ENCODE peak calls at places on chromosomes 2 and 18, in seven cellular contexts. R is DND-41, T is Peyer's patch, O is neural progenitor cell, I is HCT116, C is fibroblast of lung, F is sigmoid colon. X is an unnamed sample.

GRCh38 chr2:51103205-51103604 is 71.3 kb upstream of the NRXN1 start:
- DNase-seq in R (no peak), T (no peak), O (peak; percentile 77), I (peak; percentile 4), C (peak; percentile 65), F (peak; percentile 59), X (no peak)

GRCh38 chr2:159564081-159564480 is 52.3 kb downstream of the BAZ2B start:
- DNase-seq in R (no peak), T (no peak), O (no peak), I (no peak), C (peak; percentile 57), F (no peak), X (no peak)

GRCh38 chr18:13258792-13259385 is 40.3 kb downstream of the LDLRAD4 start:
- DNase-seq in R (no peak), T (peak; percentile 36), O (no peak), I (no peak), C (no peak), F (no peak), X (no peak)

GRCh38 chr18:3703732-3704176 is 253.8 kb downstream of the TGIF1 start:
- DNase-seq in R (peak; percentile 66), T (peak; percentile 83), O (peak; percentile 81), I (peak; percentile 48), C (peak; percentile 64), F (no peak), X (peak; percentile 51)

GRCh38 chr2:15316370-15316814 is 244.7 kb downstream of the NBAS start:
- DNase-seq in R (peak; percentile 12), T (peak; percentile 50), O (peak; percentile 19), I (no peak), C (no peak), F (no peak), X (no peak)

GRCh38 chr2:35428548-35428947 is 927.0 kb upstream of the CRIM1 start:
- DNase-seq in R (peak; percentile 24), T (no peak), O (peak; percentile 60), I (no peak), C (no peak), F (no peak), X (peak; percentile 8)

GRCh38 chr2:102289129-102289528 is 22.2 kb upstream of the IL1RL1 start:
- DNase-seq in R (no peak), T (no peak), O (no peak), I (no peak), C (peak; percentile 30), F (no peak), X (no peak)

GRCh38 chr2:76311713-76312112 is 601.0 kb upstream of the GCFC2 start:
- DNase-seq in R (no peak), T (no peak), O (no peak), I (no peak), C (no peak), F (no peak), X (no peak)

GRCh38 chr2:232568161-232568560 is 17.7 kb downstream of the EIF4E2 start:
- DNase-seq in R (no peak), T (no peak), O (no peak), I (peak; percentile 48), C (peak; percentile 86), F (no peak), X (peak; percentile 57)

GRCh38 chr2:237878321-237879057 is 19.1 kb downstream of the RAMP1 start:
- DNase-seq in R (no peak), T (peak; percentile 34), O (no peak), I (no peak), C (no peak), F (peak; percentile 62), X (no peak)

DNA sequence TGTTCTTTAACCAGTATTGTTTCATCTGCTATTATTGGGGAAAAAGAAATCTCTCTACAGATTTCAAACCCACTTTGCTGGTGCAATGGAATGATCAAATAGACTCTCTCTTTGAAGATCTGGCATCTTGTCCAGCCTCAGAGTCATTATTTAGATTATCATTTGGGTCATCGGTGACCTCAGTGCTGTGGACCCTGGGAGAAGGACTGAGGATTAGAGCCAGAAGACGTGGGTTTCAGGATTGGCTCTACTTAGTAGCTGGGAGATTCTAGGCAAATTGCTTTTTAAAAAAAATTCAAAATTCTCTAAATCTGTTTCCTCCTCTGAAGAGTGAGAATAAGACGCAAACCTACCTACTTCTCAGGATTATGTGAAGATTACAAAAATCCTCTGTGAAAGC is 107.6 kb upstream of the CTAGE1 start:
- DNase-seq in R (no peak), T (no peak), O (no peak), I (no peak), C (no peak), F (no peak), X (no peak)
- TF ChIP-seq CTCF in R (no peak), T (no peak), O (no peak), I (no peak), C (no peak), F (no peak), X (no peak)

GRCh38 chr18:35040638-35040987 is 600 bp upstream of the MAPRE2 start:
- DNase-seq in R (no peak), T (no peak), O (no peak), I (no peak), C (no peak), F (no peak), X (no peak)
- H3K4me3 ChIP-seq in R (peak overlapping the region; percentile 94), T (no peak overlapping the region), O (peak overlapping the region; percentile 66), I (peak overlapping the region; percentile 84), C (peak overlapping the region; percentile 26), F (peak overlapping the region; percentile 88), X (peak overlapping the region; percentile 88)

GRCh38 chr2:217798191-217798590 is 204.6 kb downstream of the TNS1 start:
- DNase-seq in R (no peak), T (no peak), O (no peak), I (no peak), C (no peak), F (peak; percentile 48), X (no peak)
- TF ChIP-seq CTCF in R (no peak), T (no peak), O (no peak), I (no peak), C (no peak), F (no peak), X (no peak)

GRCh38 chr2:132038179-132038882 is 123.4 kb downstream of the ANKRD30BL start:
- DNase-seq in R (no peak), T (no peak), O (peak; percentile 72), I (no peak), C (peak; percentile 9), F (no peak), X (no peak)
- H3K4me3 ChIP-seq in R (no peak overlapping the region), T (peak overlapping the region; percentile 38), O (peak overlapping the region; percentile 96), I (no peak overlapping the region), C (peak overlapping the region; percentile 38), F (peak overlapping the region; percentile 19), X (peak overlapping the region; percentile 60)

DNA sequence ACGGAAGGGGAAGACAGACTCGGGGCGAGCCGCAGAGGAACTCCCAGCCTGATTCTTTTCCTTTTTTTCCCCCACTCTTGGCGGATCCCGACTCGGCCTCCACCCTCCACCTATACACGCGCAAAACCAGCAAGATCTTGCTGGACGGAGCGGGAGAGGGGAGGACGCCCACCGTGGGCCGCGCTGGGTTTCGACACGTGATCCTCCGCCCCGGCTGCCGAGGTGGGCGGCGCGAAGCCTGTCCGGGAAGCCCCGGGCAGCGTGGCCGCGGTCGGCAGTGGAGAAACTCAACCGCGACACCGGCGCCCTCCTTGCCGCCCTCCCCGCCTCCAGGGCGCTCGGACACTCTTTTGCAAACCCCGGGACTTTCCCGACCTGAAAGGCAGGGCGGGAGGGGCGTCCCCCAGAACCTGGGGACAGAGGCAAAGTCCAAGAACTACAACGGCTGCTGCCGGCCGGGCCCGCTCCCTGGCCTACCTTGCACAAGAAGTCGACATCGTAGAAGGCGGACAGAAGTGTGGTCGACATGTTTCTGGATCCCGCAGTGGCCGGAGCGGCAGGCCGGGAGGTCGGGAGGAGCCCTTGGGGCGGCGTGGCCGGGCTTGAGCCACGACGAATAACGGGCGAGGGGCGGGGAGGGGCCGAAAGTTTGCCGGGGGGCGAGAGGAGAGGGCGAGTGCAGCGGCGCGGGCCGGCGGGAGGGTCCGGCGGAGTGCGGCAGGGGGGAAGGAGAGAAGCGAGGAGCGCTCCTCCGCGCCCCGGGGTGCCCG is 433 bp downstream of the ZFP36L2 start:
- DNase-seq in R (peak; percentile 76), T (peak; percentile 86), O (peak; percentile 86), I (no peak), C (peak; percentile 70), F (peak; percentile 83), X (no peak)
- TF ChIP-seq CTCF in R (peak; percentile 1), T (no peak), O (no peak), I (no peak), C (no peak), F (no peak), X (no peak)